ENCODE peak calls at places on chromosome 3, in five cellular contexts. One of them, this sample, is unnamed.

GRCh38 chr3:32897202-32897601 is 54.2 kb upstream of the CCR4 start:
- DNase-seq in stimulated activated CD4-positive, alpha-beta T cell treated with anti-CD3 and anti-CD28 coated beads, Interleukin-2, amount 100 ng/mL, for 48 hours: no peak
- DNase-seq in posterior cingulate gyrus: no peak
- DNase-seq in stimulated activated naive B cell treated with anti-CD40 and anti-IgM and Interleukin-4, amounts not matched to agents 10 μg/mL and 1 μg/mL and 100 μg/mL, for 72 hours: no peak
- DNase-seq in astrocyte: peak
- DNase-seq in this sample: no peak

GRCh38 chr3:193330500-193331204 is 47.9 kb downstream of the ATP13A5 start:
- DNase-seq in stimulated activated CD4-positive, alpha-beta T cell treated with anti-CD3 and anti-CD28 coated beads, Interleukin-2, amount 100 ng/mL, for 48 hours: no peak
- DNase-seq in posterior cingulate gyrus: no peak
- DNase-seq in stimulated activated naive B cell treated with anti-CD40 and anti-IgM and Interleukin-4, amounts not matched to agents 10 μg/mL and 1 μg/mL and 100 μg/mL, for 72 hours: no peak
- DNase-seq in astrocyte: no peak
- DNase-seq in this sample: no peak

GRCh38 chr3:37537914-37538691 is 323.6 kb upstream of the CTDSPL start:
- DNase-seq in stimulated activated CD4-positive, alpha-beta T cell treated with anti-CD3 and anti-CD28 coated beads, Interleukin-2, amount 100 ng/mL, for 48 hours: no peak
- DNase-seq in posterior cingulate gyrus: no peak
- DNase-seq in stimulated activated naive B cell treated with anti-CD40 and anti-IgM and Interleukin-4, amounts not matched to agents 10 μg/mL and 1 μg/mL and 100 μg/mL, for 72 hours: no peak
- DNase-seq in astrocyte: no peak
- DNase-seq in this sample: no peak

GRCh38 chr3:190968616-190969015 is 106.1 kb upstream of the GMNC start:
- DNase-seq in stimulated activated CD4-positive, alpha-beta T cell treated with anti-CD3 and anti-CD28 coated beads, Interleukin-2, amount 100 ng/mL, for 48 hours: no peak
- DNase-seq in posterior cingulate gyrus: no peak
- DNase-seq in stimulated activated naive B cell treated with anti-CD40 and anti-IgM and Interleukin-4, amounts not matched to agents 10 μg/mL and 1 μg/mL and 100 μg/mL, for 72 hours: no peak
- DNase-seq in astrocyte: no peak
- DNase-seq in this sample: no peak

GRCh38 chr3:80097674-80098073 is 329.9 kb upstream of the ROBO1 start:
- DNase-seq in stimulated activated CD4-positive, alpha-beta T cell treated with anti-CD3 and anti-CD28 coated beads, Interleukin-2, amount 100 ng/mL, for 48 hours: no peak
- DNase-seq in posterior cingulate gyrus: no peak
- DNase-seq in stimulated activated naive B cell treated with anti-CD40 and anti-IgM and Interleukin-4, amounts not matched to agents 10 μg/mL and 1 μg/mL and 100 μg/mL, for 72 hours: no peak
- DNase-seq in astrocyte: peak
- DNase-seq in this sample: no peak

GRCh38 chr3:123762805-123763204 is 121.3 kb downstream of the MYLK start:
- DNase-seq in stimulated activated CD4-positive, alpha-beta T cell treated with anti-CD3 and anti-CD28 coated beads, Interleukin-2, amount 100 ng/mL, for 48 hours: no peak
- DNase-seq in posterior cingulate gyrus: no peak
- DNase-seq in stimulated activated naive B cell treated with anti-CD40 and anti-IgM and Interleukin-4, amounts not matched to agents 10 μg/mL and 1 μg/mL and 100 μg/mL, for 72 hours: no peak
- DNase-seq in astrocyte: no peak
- DNase-seq in this sample: no peak

GRCh38 chr3:161250116-161250515 is 29.0 kb downstream of the NMD3 start:
- DNase-seq in stimulated activated CD4-positive, alpha-beta T cell treated with anti-CD3 and anti-CD28 coated beads, Interleukin-2, amount 100 ng/mL, for 48 hours: no peak
- DNase-seq in posterior cingulate gyrus: no peak
- DNase-seq in stimulated activated naive B cell treated with anti-CD40 and anti-IgM and Interleukin-4, amounts not matched to agents 10 μg/mL and 1 μg/mL and 100 μg/mL, for 72 hours: no peak
- DNase-seq in astrocyte: no peak
- DNase-seq in this sample: no peak

GRCh38 chr3:43390255-43390588 is 103.9 kb downstream of the SNRK start:
- DNase-seq in stimulated activated CD4-positive, alpha-beta T cell treated with anti-CD3 and anti-CD28 coated beads, Interleukin-2, amount 100 ng/mL, for 48 hours: no peak
- DNase-seq in posterior cingulate gyrus: no peak
- DNase-seq in stimulated activated naive B cell treated with anti-CD40 and anti-IgM and Interleukin-4, amounts not matched to agents 10 μg/mL and 1 μg/mL and 100 μg/mL, for 72 hours: no peak
- DNase-seq in astrocyte: no peak
- DNase-seq in this sample: peak

GRCh38 chr3:156252656-156253055 is 132.3 kb downstream of the KCNAB1 start:
- DNase-seq in stimulated activated CD4-positive, alpha-beta T cell treated with anti-CD3 and anti-CD28 coated beads, Interleukin-2, amount 100 ng/mL, for 48 hours: no peak
- DNase-seq in posterior cingulate gyrus: no peak
- DNase-seq in stimulated activated naive B cell treated with anti-CD40 and anti-IgM and Interleukin-4, amounts not matched to agents 10 μg/mL and 1 μg/mL and 100 μg/mL, for 72 hours: no peak
- DNase-seq in astrocyte: peak
- DNase-seq in this sample: no peak

GRCh38 chr3:129228891-129229585 is 20.4 kb upstream of the COPG1 start:
- DNase-seq in stimulated activated CD4-positive, alpha-beta T cell treated with anti-CD3 and anti-CD28 coated beads, Interleukin-2, amount 100 ng/mL, for 48 hours: no peak
- DNase-seq in posterior cingulate gyrus: no peak
- DNase-seq in stimulated activated naive B cell treated with anti-CD40 and anti-IgM and Interleukin-4, amounts not matched to agents 10 μg/mL and 1 μg/mL and 100 μg/mL, for 72 hours: no peak
- DNase-seq in astrocyte: peak
- DNase-seq in this sample: no peak

GRCh38 chr3:112109313-112109712 is 23.1 kb downstream of the C3orf52 start:
- DNase-seq in stimulated activated CD4-positive, alpha-beta T cell treated with anti-CD3 and anti-CD28 coated beads, Interleukin-2, amount 100 ng/mL, for 48 hours: no peak
- DNase-seq in posterior cingulate gyrus: no peak
- DNase-seq in stimulated activated naive B cell treated with anti-CD40 and anti-IgM and Interleukin-4, amounts not matched to agents 10 μg/mL and 1 μg/mL and 100 μg/mL, for 72 hours: no peak
- DNase-seq in astrocyte: no peak
- DNase-seq in this sample: no peak

GRCh38 chr3:148861277-148861869 is 3.7 kb upstream of the CPA3 start:
- DNase-seq in stimulated activated CD4-positive, alpha-beta T cell treated with anti-CD3 and anti-CD28 coated beads, Interleukin-2, amount 100 ng/mL, for 48 hours: no peak
- DNase-seq in posterior cingulate gyrus: no peak
- DNase-seq in stimulated activated naive B cell treated with anti-CD40 and anti-IgM and Interleukin-4, amounts not matched to agents 10 μg/mL and 1 μg/mL and 100 μg/mL, for 72 hours: no peak
- DNase-seq in astrocyte: no peak
- DNase-seq in this sample: peak